ENCODE peak calls at places on chromosomes 12 and 14, in four cellular contexts. One of them, this sample, is unnamed.
A peak's percentile ranks its signal among the peaks of the same experiment; 100 is the strongest.

GRCh38 chr12:42770261-42770660 is 180.7 kb upstream of the PRICKLE1 start:
- DNase-seq in H1: no peak
- DNase-seq in neuronal stem cell: no peak
- DNase-seq in IMR-90: no peak
- DNase-seq in this sample: no peak

GRCh38 chr14:89466939-89467338 is 49.9 kb upstream of the FOXN3 start:
- DNase-seq in neuronal stem cell: no peak
- DNase-seq in IMR-90: peak; percentile 22
- DNase-seq in H1: no peak
- DNase-seq in this sample: no peak

GRCh38 chr14:55532645-55533309 is 47.2 kb upstream of the KTN1 start:
- DNase-seq in H1: no peak
- DNase-seq in IMR-90: no peak
- DNase-seq in neuronal stem cell: peak; percentile 35
- DNase-seq in this sample: peak; percentile 74

GRCh38 chr12:58248599-58248998 is 307.2 kb downstream of the ATP23 start:
- DNase-seq in neuronal stem cell: no peak
- DNase-seq in H1: no peak
- DNase-seq in IMR-90: no peak
- DNase-seq in this sample: no peak

GRCh38 chr12:21169878-21170472 is 39.0 kb downstream of the SLCO1B1 start:
- DNase-seq in H1: peak; percentile 89
- DNase-seq in IMR-90: peak; percentile 25
- DNase-seq in neuronal stem cell: peak; percentile 74
- DNase-seq in this sample: peak; percentile 84

GRCh38 chr12:82099216-82099615 is 259.0 kb downstream of the CCDC59 start:
- DNase-seq in neuronal stem cell: no peak
- DNase-seq in IMR-90: no peak
- DNase-seq in H1: no peak
- DNase-seq in this sample: no peak

GRCh38 chr12:38904932-38905479 is 385 bp downstream of the CPNE8 start:
- DNase-seq in H1: peak; percentile 72
- DNase-seq in neuronal stem cell: peak; percentile 43
- DNase-seq in IMR-90: no peak
- DNase-seq in this sample: peak; percentile 96

GRCh38 chr12:115828151-115828550 is 449.3 kb downstream of the MED13L start:
- DNase-seq in neuronal stem cell: no peak
- DNase-seq in H1: no peak
- DNase-seq in IMR-90: no peak
- DNase-seq in this sample: no peak

GRCh38 chr12:121673013-121673441 is 3.6 kb upstream of the MORN3 start:
- DNase-seq in H1: no peak
- DNase-seq in neuronal stem cell: no peak
- DNase-seq in IMR-90: no peak
- DNase-seq in this sample: peak; percentile 45

GRCh38 chr12:132109741-132110140 is 34.4 kb downstream of the DDX51 start:
- DNase-seq in IMR-90: peak; percentile 24
- DNase-seq in neuronal stem cell: no peak
- DNase-seq in H1: no peak
- DNase-seq in this sample: no peak

GRCh38 chr12:120669055-120669828 is 17.7 kb upstream of the MLEC start:
- DNase-seq in IMR-90: no peak
- DNase-seq in neuronal stem cell: no peak
- DNase-seq in H1: peak; percentile 66
- DNase-seq in this sample: no peak

GRCh38 chr14:39268393-39268792 is 34.7 kb downstream of the MIA2 start:
- DNase-seq in H1: no peak
- DNase-seq in neuronal stem cell: no peak
- DNase-seq in IMR-90: peak; percentile 18
- DNase-seq in this sample: peak; percentile 43

GRCh38 chr14:68084256-68084655 is 264.7 kb downstream of the RAD51B start:
- DNase-seq in IMR-90: peak; percentile 45
- DNase-seq in neuronal stem cell: no peak
- DNase-seq in H1: no peak
- DNase-seq in this sample: peak; percentile 36

GRCh38 chr12:101115326-101115725 is 94.7 kb downstream of the SLC5A8 start:
- DNase-seq in neuronal stem cell: no peak
- DNase-seq in IMR-90: no peak
- DNase-seq in H1: no peak
- DNase-seq in this sample: no peak

GRCh38 chr12:106126441-106127288 is 12.1 kb downstream of the NUAK1 start:
- DNase-seq in H1: no peak
- DNase-seq in IMR-90: peak; percentile 80
- DNase-seq in neuronal stem cell: no peak
- DNase-seq in this sample: no peak

GRCh38 chr12:109223868-109224267 is 85.2 kb downstream of the FOXN4 start:
- DNase-seq in neuronal stem cell: no peak
- DNase-seq in IMR-90: no peak
- DNase-seq in H1: no peak
- DNase-seq in this sample: no peak

GRCh38 chr14:89013098-89013504 is 188.7 kb downstream of the TTC8 start:
- DNase-seq in IMR-90: peak; percentile 11
- DNase-seq in H1: peak; percentile 69
- DNase-seq in neuronal stem cell: no peak
- DNase-seq in this sample: peak; percentile 88

GRCh38 chr12:125096894-125097293 is 31.7 kb downstream of the AACS start:
- DNase-seq in neuronal stem cell: no peak
- DNase-seq in IMR-90: no peak
- DNase-seq in H1: no peak
- DNase-seq in this sample: no peak

GRCh38 chr12:80282761-80283160 is 161.3 kb upstream of the PTPRQ start:
- DNase-seq in IMR-90: peak; percentile 38
- DNase-seq in neuronal stem cell: no peak
- DNase-seq in H1: no peak
- DNase-seq in this sample: no peak

GRCh38 chr12:71958056-71958455 is 19.4 kb downstream of the TPH2 start:
- DNase-seq in IMR-90: peak; percentile 65
- DNase-seq in H1: no peak
- DNase-seq in neuronal stem cell: no peak
- DNase-seq in this sample: peak; percentile 77
- H3K23ac ChIP-seq in IMR-90: peak overlapping the region; percentile 98
- H3K23ac ChIP-seq in H1: no peak overlapping the region
- H3K23ac ChIP-seq in neuronal stem cell: no peak overlapping the region
- H3K23ac ChIP-seq in this sample: no peak overlapping the region

DNA sequence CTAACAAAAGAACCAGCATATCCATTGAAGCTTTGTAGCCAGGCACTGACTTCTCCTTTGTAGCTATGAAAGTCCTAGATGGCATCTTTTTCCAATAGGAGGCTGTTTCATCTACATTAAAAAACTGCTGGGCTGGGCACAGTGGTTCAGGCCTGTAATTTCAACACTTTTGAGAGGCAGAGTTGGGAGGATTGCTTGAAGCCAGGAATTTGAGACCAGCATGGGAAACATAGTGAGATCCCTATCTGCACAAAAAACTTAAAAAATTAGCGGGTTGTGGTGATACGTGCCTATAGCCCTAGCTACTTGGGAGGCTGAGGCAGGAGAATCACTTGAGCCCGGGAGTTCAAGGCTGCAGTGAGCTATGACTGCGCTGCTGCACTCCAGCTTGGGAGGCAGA is 167.7 kb downstream of the CALM1 start:
- DNase-seq in H1: no peak
- DNase-seq in neuronal stem cell: no peak
- DNase-seq in IMR-90: no peak
- DNase-seq in this sample: no peak
- H3K23ac ChIP-seq in H1: no peak overlapping the region
- H3K23ac ChIP-seq in neuronal stem cell: no peak overlapping the region
- H3K23ac ChIP-seq in IMR-90: no peak overlapping the region
- H3K23ac ChIP-seq in this sample: no peak overlapping the region

DNA sequence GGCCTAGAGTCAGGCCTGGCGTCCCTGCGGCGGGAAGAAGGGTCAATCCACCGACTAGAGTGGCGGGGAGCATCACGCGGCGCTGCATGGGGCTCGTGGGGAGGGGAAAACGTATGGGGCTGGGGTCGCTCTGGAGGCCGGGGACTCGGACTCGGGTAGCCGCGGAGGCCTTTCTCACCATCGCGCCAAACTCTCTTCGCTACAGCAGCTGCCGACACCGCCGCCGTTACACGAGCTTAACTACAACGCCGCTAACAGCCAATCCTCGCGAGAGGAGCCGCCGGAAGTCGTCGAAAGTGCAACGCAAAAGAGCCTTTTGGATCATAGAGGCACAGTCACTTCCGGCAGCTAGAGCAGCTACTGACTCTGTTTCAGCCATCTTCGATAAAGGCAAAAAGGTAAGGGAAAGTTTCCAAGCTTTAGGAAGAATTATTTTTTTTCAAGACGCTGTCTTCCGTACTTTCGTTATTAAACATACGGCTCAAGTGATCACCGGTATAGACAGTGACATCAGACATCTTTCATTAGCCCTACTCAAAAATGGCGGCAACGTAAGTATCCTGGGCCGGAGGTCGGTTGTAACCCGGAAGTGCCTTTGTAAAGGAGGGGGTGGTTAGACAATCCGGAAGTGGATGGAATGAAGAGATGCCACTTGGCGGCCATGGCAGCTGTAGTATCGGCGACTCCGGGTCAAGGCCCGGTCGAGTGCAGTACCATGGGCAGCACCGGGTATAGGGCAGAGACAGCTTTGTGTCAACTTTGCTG is at the start of the genes ERH and SLC39A9:
- DNase-seq in IMR-90: peak; percentile 97
- DNase-seq in neuronal stem cell: peak; percentile 94
- DNase-seq in H1: peak; percentile 89
- DNase-seq in this sample: peak; percentile 99
- H3K23ac ChIP-seq in IMR-90: peak within 1 kb of the TSS; percentile 96
- H3K23ac ChIP-seq in neuronal stem cell: peak within 1 kb of the TSS; percentile 92
- H3K23ac ChIP-seq in H1: no peak within 1 kb of the TSS
- H3K23ac ChIP-seq in this sample: peak within 1 kb of the TSS; percentile 32

DNA sequence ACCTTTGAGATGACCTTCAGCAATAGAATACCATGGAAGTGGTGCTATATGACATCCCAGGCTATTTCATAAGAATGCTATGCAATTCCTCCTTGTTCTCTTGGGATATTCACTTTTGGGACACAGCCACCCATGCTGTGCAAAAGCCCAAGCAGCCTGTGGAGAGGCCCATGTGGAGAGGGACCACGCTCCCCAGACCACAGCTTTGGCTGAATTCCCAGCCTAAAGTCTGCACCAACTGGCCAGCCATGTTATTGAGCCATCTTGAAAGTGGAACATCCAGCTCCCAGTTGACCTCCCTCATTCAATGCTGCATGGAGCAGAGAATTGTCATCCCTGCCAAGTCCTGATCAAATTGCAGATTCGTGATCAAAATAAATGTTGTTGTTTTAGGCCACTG is 275.1 kb downstream of the SUDS3 start:
- DNase-seq in neuronal stem cell: no peak
- DNase-seq in IMR-90: no peak
- DNase-seq in H1: no peak
- DNase-seq in this sample: no peak
- H3K23ac ChIP-seq in neuronal stem cell: no peak overlapping the region
- H3K23ac ChIP-seq in IMR-90: no peak overlapping the region
- H3K23ac ChIP-seq in H1: no peak overlapping the region
- H3K23ac ChIP-seq in this sample: no peak overlapping the region

DNA sequence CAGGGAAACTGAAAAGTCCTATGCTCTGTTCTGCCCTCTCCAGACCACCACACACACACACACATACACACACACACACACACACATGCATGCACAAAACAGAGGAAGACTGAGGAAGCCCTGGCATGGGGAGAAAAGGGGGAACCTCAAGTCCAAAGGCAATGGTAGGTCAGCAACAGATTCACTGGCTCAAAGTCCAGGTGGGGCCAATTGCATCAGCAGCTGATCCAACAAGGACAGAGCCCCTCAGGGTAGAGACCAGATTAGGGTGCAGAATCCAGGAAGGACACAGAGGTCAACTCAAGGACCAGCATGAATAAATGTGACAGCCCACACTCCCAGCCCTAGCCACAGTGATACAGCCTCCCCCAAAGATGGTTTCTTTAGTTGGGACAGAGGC is 425.0 kb upstream of the SOX5 start:
- DNase-seq in H1: no peak
- DNase-seq in IMR-90: no peak
- DNase-seq in neuronal stem cell: no peak
- DNase-seq in this sample: no peak
- H3K23ac ChIP-seq in H1: no peak overlapping the region
- H3K23ac ChIP-seq in IMR-90: peak overlapping the region; percentile 34
- H3K23ac ChIP-seq in neuronal stem cell: no peak overlapping the region
- H3K23ac ChIP-seq in this sample: no peak overlapping the region